ENCODE peak calls at places on chromosomes 2 and 18, in seven cellular contexts. N is aorta, L is GM23248, S is Caco-2, D is fibroblast of lung, Q is IMR-90, P is cardiac muscle cell. C is an unnamed sample.
A peak's percentile ranks its signal among the peaks of the same experiment; 100 is the strongest.

GRCh38 chr2:127514485-127514884 is 11.8 kb downstream of the IWS1 start:
- DNase-seq in N (no peak), L (no peak), S (no peak), D (no peak), Q (no peak), P (no peak), C (no peak)

GRCh38 chr2:181305151-181306123 is 151.7 kb upstream of the ITGA4 start:
- DNase-seq in N (no peak), L (peak; percentile 15), S (no peak), D (peak; percentile 47), Q (peak; percentile 5), P (peak; percentile 83), C (no peak)

GRCh38 chr2:185979546-185980071 is 241.0 kb downstream of the FSIP2 start:
- DNase-seq in N (no peak), L (peak; percentile 62), S (peak; percentile 45), D (peak; percentile 68), Q (no peak), P (no peak), C (no peak)

GRCh38 chr18:58845913-58846312 is 18.8 kb upstream of the ZNF532 start:
- DNase-seq in N (no peak), L (no peak), S (no peak), D (no peak), Q (no peak), P (no peak), C (no peak)

GRCh38 chr2:133792223-133792622 is 224.0 kb upstream of the NCKAP5 start:
- DNase-seq in N (no peak), L (no peak), S (no peak), D (no peak), Q (no peak), P (no peak), C (no peak)

GRCh38 chr2:38658613-38659012 is 7.3 kb upstream of the GALM start:
- DNase-seq in N (no peak), L (no peak), S (no peak), D (no peak), Q (no peak), P (no peak), C (no peak)

GRCh38 chr2:224524657-224525056 is 60.5 kb downstream of the CUL3 start:
- DNase-seq in N (no peak), L (no peak), S (no peak), D (no peak), Q (no peak), P (no peak), C (no peak)

GRCh38 chr2:48250943-48251342 is 279.0 kb upstream of the STON1 start:
- DNase-seq in N (no peak), L (peak; percentile 25), S (no peak), D (no peak), Q (peak; percentile 19), P (no peak), C (no peak)

GRCh38 chr2:42105330-42106256 is 57.8 kb downstream of the PKDCC start:
- DNase-seq in N (no peak), L (no peak), S (no peak), D (no peak), Q (no peak), P (no peak), C (peak; percentile 79)

GRCh38 chr2:24702800-24703199 is 90.4 kb downstream of the PTRHD1 start:
- DNase-seq in N (no peak), L (peak; percentile 93), S (no peak), D (peak; percentile 94), Q (peak; percentile 94), P (no peak), C (no peak)

GRCh38 chr2:19799881-19800780 is 101.7 kb downstream of the TTC32 start:
- DNase-seq in N (no peak), L (peak; percentile 3), S (no peak), D (peak; percentile 61), Q (no peak), P (peak; percentile 33), C (no peak)

GRCh38 chr2:67974564-67975430 is 88.0 kb downstream of the C1D start:
- DNase-seq in N (peak; percentile 80), L (peak; percentile 25), S (no peak), D (peak; percentile 32), Q (no peak), P (no peak), C (peak; percentile 61)

GRCh38 chr2:70961648-70961994 is 16.8 kb upstream of the ANKRD53 start:
- DNase-seq in N (peak; percentile 38), L (no peak), S (no peak), D (no peak), Q (no peak), P (no peak), C (no peak)

GRCh38 chr2:218569661-218570500 is 1.2 kb downstream of the CNOT9 start:
- DNase-seq in N (no peak), L (peak; percentile 75), S (peak; percentile 12), D (peak; percentile 58), Q (peak; percentile 67), P (peak; percentile 2), C (no peak)

GRCh38 chr2:239323473-239323872 is 77.3 kb downstream of the HDAC4 start:
- DNase-seq in N (no peak), L (no peak), S (no peak), D (no peak), Q (no peak), P (no peak), C (no peak)

GRCh38 chr2:42838133-42838532 is 45.8 kb upstream of the HAAO start:
- DNase-seq in N (no peak), L (no peak), S (no peak), D (no peak), Q (no peak), P (no peak), C (no peak)

GRCh38 chr2:122670932-122671331 is 915.5 kb downstream of the TSN start:
- DNase-seq in N (no peak), L (no peak), S (no peak), D (no peak), Q (no peak), P (no peak), C (no peak)

DNA sequence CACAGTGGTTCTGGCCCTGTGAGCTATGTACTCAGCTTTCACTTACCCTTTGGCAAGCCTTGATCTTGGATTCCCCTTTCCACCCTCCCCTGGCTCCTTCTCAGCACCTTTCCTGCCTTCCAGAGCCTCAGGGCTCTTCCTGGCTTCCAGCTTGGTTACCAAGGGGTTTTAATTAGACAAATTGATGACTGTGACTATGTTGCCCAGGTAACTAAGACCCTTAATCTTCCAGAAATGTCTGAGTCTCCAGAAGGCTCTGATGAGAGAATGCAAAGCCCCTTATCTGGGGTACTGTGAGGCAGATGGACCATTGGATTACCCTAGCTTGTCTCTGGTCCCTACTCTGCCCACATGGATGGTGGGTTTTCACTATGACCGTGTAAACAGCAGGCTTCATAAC is 174.2 kb downstream of the LOXHD1 start:
- DNase-seq in N (no peak), L (no peak), S (no peak), D (no peak), Q (no peak), P (no peak), C (no peak)
- H3K4me1 ChIP-seq in N (no peaks in the 10 kb centered on the region), L (no peaks in the 10 kb centered on the region), S (no peaks in the 10 kb centered on the region), D (no peaks in the 10 kb centered on the region), Q (no peaks in the 10 kb centered on the region), P (peaks cover 9% of the 10 kb centered on the region), C (no peaks in the 10 kb centered on the region)

DNA sequence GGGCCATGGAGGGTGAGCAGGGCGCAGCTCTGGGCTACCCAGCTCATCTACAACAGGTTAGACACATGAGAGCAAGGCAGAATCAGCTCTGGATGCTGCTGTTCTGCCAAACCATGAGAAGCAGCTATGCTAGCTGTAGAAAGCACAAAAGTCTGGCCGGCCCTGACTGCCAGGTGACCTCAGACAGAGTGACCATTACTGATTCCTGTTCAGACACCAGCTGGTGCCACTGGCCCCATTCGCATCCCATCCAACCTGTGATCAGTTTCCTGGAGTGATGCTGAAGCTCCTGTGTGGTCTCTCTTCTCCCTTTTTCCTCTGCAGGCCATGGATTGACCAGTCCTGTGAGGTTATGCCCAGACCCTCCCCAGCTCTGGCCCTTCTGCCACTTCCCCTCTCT is 14.3 kb downstream of the RBMS1 start:
- DNase-seq in N (no peak), L (no peak), S (no peak), D (no peak), Q (no peak), P (no peak), C (no peak)
- H3K4me1 ChIP-seq in N (peaks cover 2% of the 10 kb centered on the region), L (peaks cover 18% of the 10 kb centered on the region), S (peaks cover 13% of the 10 kb centered on the region), D (peaks cover 5% of the 10 kb centered on the region), Q (peaks cover 22% of the 10 kb centered on the region), P (peaks cover 9% of the 10 kb centered on the region), C (peaks cover 22% of the 10 kb centered on the region)

GRCh38 chr2:54667726-54668650 is 55.5 kb upstream of the EML6 start:
- DNase-seq in N (no peak), L (no peak), S (no peak), D (no peak), Q (no peak), P (no peak), C (no peak)

GRCh38 chr2:54664238-54664786 is 59.1 kb upstream of the EML6 start:
- DNase-seq in N (no peak), L (no peak), S (no peak), D (no peak), Q (no peak), P (no peak), C (no peak)

GRCh38 chr2:54666741-54667639 is 56.5 kb upstream of the EML6 start:
- DNase-seq in N (no peak), L (peak; percentile 49), S (no peak), D (peak; percentile 31), Q (peak; percentile 23), P (no peak), C (no peak)

GRCh38 chr2:54665436-54665856 is 58.0 kb upstream of the EML6 start:
- DNase-seq in N (no peak), L (peak; percentile 75), S (peak; percentile 70), D (peak; percentile 27), Q (peak; percentile 68), P (peak; percentile 69), C (no peak)

DNA sequence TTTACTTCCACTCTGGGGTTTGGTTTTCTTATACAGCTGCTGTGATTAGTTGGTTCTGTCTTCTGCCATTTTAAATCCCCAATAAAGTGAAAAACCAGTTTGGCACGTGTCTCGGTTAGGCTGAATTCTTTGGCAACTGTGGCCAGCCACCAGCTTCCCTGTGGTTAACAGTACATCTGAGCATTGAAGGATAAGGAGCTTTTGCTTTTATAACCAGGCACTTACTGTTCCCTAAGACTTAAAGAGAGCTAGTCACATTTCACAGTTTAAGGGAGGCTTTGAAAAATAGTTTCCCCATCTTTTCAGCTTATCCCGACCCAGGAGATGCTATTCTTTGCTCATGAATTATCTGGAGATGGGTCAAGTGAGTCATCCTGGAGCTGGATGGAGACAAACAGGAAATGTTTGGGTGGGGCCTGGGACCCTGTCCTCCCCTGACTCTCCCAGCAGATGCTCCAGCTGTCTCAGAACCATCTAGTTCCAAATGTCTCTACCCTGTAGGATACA is 57.3 kb upstream of the EML6 start:
- DNase-seq in N (no peak), L (peak; percentile 90), S (no peak), D (peak; percentile 78), Q (peak; percentile 81), P (no peak), C (no peak)
- H3K4me1 ChIP-seq in N (no peaks in the 10 kb centered on the region), L (peaks cover 40% of the 10 kb centered on the region), S (peaks cover 34% of the 10 kb centered on the region), D (peaks cover 25% of the 10 kb centered on the region), Q (peaks cover 19% of the 10 kb centered on the region), P (no peaks in the 10 kb centered on the region), C (peaks cover 56% of the 10 kb centered on the region)

GRCh38 chr2:47064076-47064475 is 91.0 kb downstream of the STPG4 start:
- DNase-seq in N (no peak), L (no peak), S (no peak), D (no peak), Q (no peak), P (no peak), C (no peak)
- H3K4me1 ChIP-seq in N (peaks cover 2% of the 10 kb centered on the region), L (peaks cover 58% of the 10 kb centered on the region), S (peaks cover 52% of the 10 kb centered on the region), D (peaks cover 48% of the 10 kb centered on the region), Q (peaks cover 37% of the 10 kb centered on the region), P (peaks cover 21% of the 10 kb centered on the region), C (peaks cover 66% of the 10 kb centered on the region)

GRCh38 chr18:906416-907170 is 1.9 kb downstream of the ADCYAP1 start:
- DNase-seq in N (no peak), L (peak; percentile 3), S (no peak), D (no peak), Q (no peak), P (no peak), C (no peak)
- H3K4me1 ChIP-seq in N (no peaks in the 10 kb centered on the region), L (no peaks in the 10 kb centered on the region), S (no peaks in the 10 kb centered on the region), D (no peaks in the 10 kb centered on the region), Q (no peaks in the 10 kb centered on the region), P (peaks cover 6% of the 10 kb centered on the region), C (peaks cover 40% of the 10 kb centered on the region)